ENCODE peak calls at places on chromosome 13, in seven cellular contexts. Z is mesenteric fat pad, M is natural killer cell, X is HT1080, W is left cardiac atrium, A is globus pallidus, Q is cardiac fibroblast. V is an unnamed sample.
A peak's percentile ranks its signal among the peaks of the same experiment; 100 is the strongest.

GRCh38 chr13:44273991-44274810 is 99.4 kb upstream of the SERP2 start:
- DNase-seq in M (peak; percentile 22), Q (peak; percentile 80), Z (no peak), W (no peak), X (peak; percentile 60), A (no peak), V (no peak)

GRCh38 chr13:67043901-67044300 is 186.2 kb downstream of the PCDH9 start:
- DNase-seq in A (no peak), W (no peak), M (no peak), Q (peak; percentile 64), X (no peak), Z (no peak), V (no peak)

GRCh38 chr13:89267734-89268133 is 1596.6 kb downstream of the SLITRK5 start:
- DNase-seq in W (no peak), A (no peak), Z (no peak), Q (no peak), M (no peak), X (peak; percentile 75), V (no peak)

GRCh38 chr13:67015976-67016600 is 214.0 kb downstream of the PCDH9 start:
- DNase-seq in Z (no peak), A (no peak), X (no peak), W (no peak), M (no peak), Q (no peak), V (no peak)

GRCh38 chr13:60152114-60152513 is 11.6 kb downstream of the DIAPH3 start:
- DNase-seq in Z (no peak), W (no peak), X (no peak), A (no peak), M (no peak), Q (no peak), V (no peak)

GRCh38 chr13:107817652-107818287 is 397.6 kb downstream of the LIG4 start:
- DNase-seq in Q (no peak), X (no peak), M (no peak), Z (no peak), A (no peak), W (no peak), V (no peak)

GRCh38 chr13:59963383-59963782 is 200.3 kb downstream of the DIAPH3 start:
- DNase-seq in X (no peak), Q (no peak), Z (no peak), A (no peak), W (no peak), M (no peak), V (no peak)

GRCh38 chr13:43865892-43866291 is 13.6 kb downstream of the CCDC122 start:
- DNase-seq in W (no peak), Z (no peak), Q (peak; percentile 89), M (no peak), X (peak; percentile 70), A (peak; percentile 35), V (no peak)

GRCh38 chr13:81171065-81171647 is 830.2 kb upstream of the SPRY2 start:
- DNase-seq in Z (no peak), A (peak; percentile 19), W (no peak), M (no peak), X (peak; percentile 19), Q (peak; percentile 47), V (no peak)

GRCh38 chr13:64928704-64929499 is 2301.2 kb downstream of the PCDH9 start:
- DNase-seq in Z (no peak), W (no peak), M (no peak), A (no peak), X (peak; percentile 84), Q (peak; percentile 84), V (no peak)

GRCh38 chr13:95771950-95772349 is 95.0 kb downstream of the DNAJC3 start:
- DNase-seq in Q (no peak), M (no peak), Z (no peak), W (no peak), X (no peak), A (no peak), V (no peak)

GRCh38 chr13:80630685-80631121 is 289.8 kb upstream of the SPRY2 start:
- DNase-seq in X (peak; percentile 58), A (no peak), M (no peak), W (peak; percentile 20), Q (peak; percentile 91), Z (no peak), V (no peak)

GRCh38 chr13:53285896-53286430 is 257.4 kb downstream of the OLFM4 start:
- DNase-seq in Z (no peak), W (no peak), X (no peak), M (no peak), A (no peak), Q (no peak), V (no peak)

GRCh38 chr13:19927117-19927734 is 31.3 kb upstream of the ZMYM2 start:
- DNase-seq in W (no peak), Q (peak; percentile 49), Z (no peak), A (peak; percentile 11), X (peak; percentile 42), M (no peak), V (no peak)

GRCh38 chr13:45301263-45301662 is 39.7 kb downstream of the TPT1 start:
- DNase-seq in M (no peak), Q (no peak), X (no peak), Z (no peak), A (no peak), W (no peak), V (peak; percentile 55)

GRCh38 chr13:74768521-74769090 is 634.4 kb upstream of the KLF12 start:
- DNase-seq in Q (no peak), Z (no peak), X (no peak), M (no peak), W (no peak), A (no peak), V (no peak)

GRCh38 chr13:71485913-71486312 is 381.1 kb downstream of the DACH1 start:
- DNase-seq in M (no peak), A (no peak), W (no peak), Z (no peak), X (no peak), Q (no peak), V (no peak)

GRCh38 chr13:110225007-110225406 is 82.0 kb downstream of the COL4A1 start:
- DNase-seq in M (no peak), Q (no peak), Z (no peak), W (no peak), A (no peak), X (no peak), V (no peak)

GRCh38 chr13:67238277-67238859 is 8.2 kb upstream of the PCDH9 start:
- DNase-seq in A (no peak), W (no peak), Z (no peak), Q (peak; percentile 75), X (peak; percentile 37), M (no peak), V (no peak)

GRCh38 chr13:98345103-98345899 is 168.2 kb upstream of the RNF113B start:
- DNase-seq in Q (no peak), Z (no peak), M (no peak), A (no peak), X (no peak), W (no peak), V (peak; percentile 21)

GRCh38 chr13:75830842-75831241 is 194.7 kb downstream of the LMO7 start:
- DNase-seq in M (no peak), X (peak; percentile 63), A (no peak), Z (no peak), W (no peak), Q (peak; percentile 62), V (no peak)

GRCh38 chr13:97895383-97895782 is 58.1 kb upstream of the IPO5 start:
- DNase-seq in Z (no peak), M (no peak), X (no peak), A (no peak), Q (no peak), W (no peak), V (no peak)

GRCh38 chr13:33721719-33722118 is 96.2 kb upstream of the RFC3 start:
- DNase-seq in W (no peak), A (peak; percentile 4), Z (no peak), Q (peak; percentile 82), X (peak; percentile 4), M (no peak), V (no peak)

GRCh38 chr13:28181413-28181812 is 43.1 kb downstream of the PAN3 start:
- DNase-seq in Q (peak; percentile 74), W (no peak), M (no peak), Z (no peak), X (peak; percentile 90), A (no peak), V (no peak)